ENCODE peak calls at places on chromosomes 2 and 18, in five cellular contexts. K is pancreas, A is ascending aorta, U is endothelial cell of umbilical vein, F is dorsolateral prefrontal cortex. O is an unnamed sample.

GRCh38 chr2:223101340-223102039 is 49.5 kb downstream of the KCNE4 start:
- DNase-seq in A (no peak), K (peak), F (no peak), U (peak), O (no peak)

GRCh38 chr2:3242747-3243369 is 134.8 kb downstream of the EIPR1 start:
- DNase-seq in F (no peak), U (no peak), A (no peak), K (no peak), O (no peak)

GRCh38 chr2:109507217-109507616 is 106.5 kb downstream of the SEPTIN10 start:
- DNase-seq in U (no peak), K (no peak), A (no peak), F (no peak), O (no peak)

GRCh38 chr2:95270541-95271081 is 3.6 kb upstream of the PROM2 start:
- DNase-seq in K (no peak), U (no peak), A (no peak), F (peak), O (no peak)

GRCh38 chr2:42342061-42342794 is 18.8 kb downstream of the COX7A2L start:
- DNase-seq in F (no peak), U (peak), K (peak), A (peak), O (no peak)

GRCh38 chr2:23843051-23843976 is 83.6 kb downstream of the ATAD2B start:
- DNase-seq in U (no peak), F (no peak), A (no peak), K (no peak), O (no peak)

GRCh38 chr18:72768681-72769229 is 99.0 kb downstream of the NETO1 start:
- DNase-seq in F (no peak), U (no peak), K (no peak), A (no peak), O (no peak)

GRCh38 chr18:79914614-79915160 is 36.8 kb downstream of the SLC66A2 start:
- DNase-seq in F (no peak), A (no peak), K (no peak), U (no peak), O (no peak)

GRCh38 chr2:144702051-144702450 is 182.1 kb upstream of the ZEB2 start:
- DNase-seq in K (no peak), A (no peak), F (no peak), U (no peak), O (no peak)

GRCh38 chr18:24536326-24536725 is 75.9 kb downstream of the HRH4 start:
- DNase-seq in F (no peak), U (no peak), K (no peak), A (no peak), O (no peak)

GRCh38 chr2:154836622-154837021 is 138.1 kb downstream of the KCNJ3 start:
- DNase-seq in F (no peak), A (no peak), U (no peak), K (no peak), O (no peak)

GRCh38 chr2:114543106-114543806 is 100.8 kb downstream of the DPP10 start:
- DNase-seq in A (no peak), U (no peak), F (no peak), K (peak), O (no peak)

GRCh38 chr2:105801961-105802360 is 57.2 kb downstream of the NCK2 start:
- DNase-seq in F (no peak), K (no peak), U (no peak), A (no peak), O (no peak)

GRCh38 chr2:112706170-112706664 is 14.6 kb upstream of the NT5DC4 start:
- DNase-seq in K (no peak), F (peak), U (no peak), A (no peak), O (no peak)

GRCh38 chr18:26335139-26335933 is 109.1 kb downstream of the TAF4B start:
- DNase-seq in K (no peak), F (no peak), U (no peak), A (no peak), O (no peak)

GRCh38 chr2:27708257-27708654 is 44.6 kb downstream of the SLC4A1AP start:
- DNase-seq in F (no peak), A (no peak), U (no peak), K (no peak), O (no peak)

GRCh38 chr2:27704342-27704876 is 40.7 kb downstream of the SLC4A1AP start:
- DNase-seq in F (no peak), K (no peak), A (no peak), U (no peak), O (no peak)

GRCh38 chr2:27703638-27704341 is 40.1 kb downstream of the SLC4A1AP start:
- DNase-seq in F (peak), U (peak), K (peak), A (peak), O (peak)

GRCh38 chr2:27707462-27708256 is 44.0 kb downstream of the SLC4A1AP start:
- DNase-seq in A (peak), U (no peak), F (no peak), K (no peak), O (no peak)

GRCh38 chr2:27705851-27706622 is 42.3 kb downstream of the SLC4A1AP start:
- DNase-seq in U (peak), A (peak), F (no peak), K (peak), O (no peak)
- H3K27ac ChIP-seq in U (peak), A (peak), F (peak), K (peak), O (no peak)

DNA sequence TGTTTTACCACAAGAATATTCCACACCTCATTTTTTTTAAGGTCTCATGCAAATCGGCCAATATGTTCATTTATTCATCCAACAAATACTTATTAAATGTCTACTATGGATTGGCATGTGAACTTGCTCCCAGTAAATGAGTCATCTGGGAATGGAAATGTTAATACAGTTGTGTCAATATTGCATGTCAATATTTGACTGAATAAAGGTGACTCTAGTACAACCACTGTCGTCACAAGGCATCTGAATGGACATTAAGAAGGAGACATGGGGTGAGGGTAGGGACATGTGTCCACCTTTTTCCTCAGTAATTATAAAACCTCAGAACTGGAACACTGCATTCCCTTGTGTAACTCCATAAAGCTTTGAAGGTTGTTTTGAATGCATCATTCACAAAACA is 365.4 kb downstream of the ADCYAP1 start:
- DNase-seq in F (no peak), K (peak), U (no peak), A (no peak), O (no peak)
- H3K27ac ChIP-seq in F (no peak), K (peak), U (no peak), A (no peak), O (no peak)

GRCh38 chr2:38748857-38749804 is 2.0 kb downstream of the SRSF7 start:
- DNase-seq in K (no peak), A (no peak), U (no peak), F (no peak), O (no peak)

GRCh38 chr2:38747007-38747424 is 4.1 kb downstream of the SRSF7 start:
- DNase-seq in U (no peak), K (no peak), F (no peak), A (no peak), O (no peak)

GRCh38 chr2:38748391-38748790 is 2.8 kb downstream of the SRSF7 start:
- DNase-seq in U (no peak), F (no peak), A (no peak), K (no peak), O (no peak)

GRCh38 chr2:38750011-38750792 is 959 bp downstream of the SRSF7 start:
- DNase-seq in A (no peak), F (no peak), K (peak), U (peak), O (peak)

GRCh38 chr2:38747819-38748218 is 3.3 kb downstream of the SRSF7 start:
- DNase-seq in F (no peak), U (no peak), A (no peak), K (no peak), O (no peak)
- H3K27ac ChIP-seq in F (no peak), U (no peak), A (no peak), K (no peak), O (no peak)

GRCh38 chr2:2057125-2057721 is 273.9 kb downstream of the MYT1L start:
- DNase-seq in U (peak), F (no peak), A (no peak), K (no peak), O (no peak)
- H3K27ac ChIP-seq in U (no peak), F (peak), A (no peak), K (no peak), O (no peak)

GRCh38 chr18:76130845-76131244 is 364.2 kb downstream of the ZNF516 start:
- DNase-seq in F (no peak), U (no peak), A (no peak), K (no peak), O (no peak)

GRCh38 chr18:76133873-76134272 is 361.2 kb downstream of the ZNF516 start:
- DNase-seq in K (no peak), A (no peak), U (no peak), F (no peak), O (no peak)

GRCh38 chr18:76134631-76135030 is 360.4 kb downstream of the ZNF516 start:
- DNase-seq in F (no peak), K (no peak), U (no peak), A (no peak), O (no peak)

GRCh38 chr18:76126327-76126726 is 368.7 kb downstream of the ZNF516 start:
- DNase-seq in F (no peak), A (no peak), U (no peak), K (no peak), O (no peak)

GRCh38 chr18:76131738-76132137 is 363.3 kb downstream of the ZNF516 start:
- DNase-seq in U (no peak), K (no peak), F (no peak), A (no peak), O (no peak)
- H3K27ac ChIP-seq in U (no peak), K (no peak), F (no peak), A (no peak), O (no peak)

O was measured in substantia nigra.